ENCODE peak calls at places on chromosomes 2 and 18, in ten cellular contexts. G is retina; X is DND-41; J is stimulated activated CD4-positive, alpha-beta T cell treated with anti-CD3 and anti-CD28 coated beads, Interleukin-2, amount 100 ng/mL, for 48 hours; S is adrenal gland; B is M059J; U is endodermal cell; D is NCI-H2081; Q is T-helper 9 cell; E is cardiac fibroblast. C is an unnamed sample.

GRCh38 chr18:26902296-26902695 is 36.8 kb upstream of the AQP4 start:
- DNase-seq in G (no peak), X (no peak), J (no peak), S (no peak), B (no peak), U (no peak), D (no peak), Q (no peak), E (no peak), C (no peak)

GRCh38 chr18:78627546-78628315 is 351.9 kb upstream of the SALL3 start:
- DNase-seq in G (peak; percentile 36), X (no peak), J (no peak), S (no peak), B (no peak), U (no peak), D (no peak), Q (no peak), E (no peak), C (no peak)

GRCh38 chr2:21175895-21176646 is 52.3 kb downstream of the TDRD15 start:
- DNase-seq in G (no peak), X (no peak), J (no peak), S (no peak), B (no peak), U (no peak), D (peak; percentile 43), Q (no peak), E (no peak), C (peak; percentile 1)

GRCh38 chr2:105411720-105412407 is 13.0 kb upstream of the FHL2 start:
- DNase-seq in G (no peak), X (no peak), J (no peak), S (no peak), B (no peak), U (no peak), D (no peak), Q (no peak), E (no peak), C (no peak)

GRCh38 chr2:40256649-40257048 is 195.2 kb downstream of the SLC8A1 start:
- DNase-seq in G (no peak), X (peak; percentile 42), J (no peak), S (no peak), B (peak; percentile 33), U (peak; percentile 84), D (peak; percentile 72), Q (no peak), E (peak; percentile 15), C (no peak)

GRCh38 chr2:66576381-66577330 is 141.7 kb downstream of the MEIS1 start:
- DNase-seq in G (peak; percentile 87), X (no peak), J (no peak), S (peak; percentile 67), B (peak; percentile 48), U (peak; percentile 78), D (peak; percentile 34), Q (no peak), E (peak; percentile 49), C (peak; percentile 23)

GRCh38 chr2:128379021-128380005 is 60.6 kb upstream of the HS6ST1 start:
- DNase-seq in G (peak; percentile 67), X (no peak), J (no peak), S (no peak), B (no peak), U (peak; percentile 75), D (peak; percentile 68), Q (no peak), E (peak; percentile 99), C (no peak)

GRCh38 chr2:171319164-171319810 is 114.5 kb downstream of the METTL8 start:
- DNase-seq in G (peak; percentile 50), X (no peak), J (peak; percentile 54), S (no peak), B (peak; percentile 14), U (peak; percentile 72), D (no peak), Q (peak; percentile 8), E (peak; percentile 51), C (no peak)

GRCh38 chr2:28338754-28339325 is 53.8 kb upstream of the FOSL2 start:
- DNase-seq in G (peak; percentile 39), X (no peak), J (no peak), S (no peak), B (peak; percentile 40), U (no peak), D (no peak), Q (no peak), E (no peak), C (no peak)

GRCh38 chr2:172442072-172442895 is 14.9 kb downstream of the ITGA6 start:
- DNase-seq in G (no peak), X (no peak), J (peak; percentile 46), S (no peak), B (peak; percentile 99), U (no peak), D (no peak), Q (peak; percentile 14), E (peak; percentile 72), C (peak; percentile 99)

GRCh38 chr2:26002617-26003310 is 20.5 kb upstream of the KIF3C start:
- DNase-seq in G (no peak), X (no peak), J (no peak), S (no peak), B (no peak), U (no peak), D (no peak), Q (no peak), E (no peak), C (peak; percentile 52)